ENCODE peak calls at places on chromosomes 2 and 18, in ten cellular contexts. M is K562; R is H7; D is MM.1S; V is neuronal stem cell; X is breast epithelium; N is uterus; I is endodermal cell; C is adrenal gland; B is naive thymus-derived CD4-positive, alpha-beta T cell. Q is an unnamed sample. For H3K36me3, the result is how much of the 10 kb centered on the place peaks cover.

GRCh38 chr2:238682536-238682935 is 165.3 kb upstream of the TWIST2 start:
- DNase-seq in C (no peak), B (no peak), X (no peak), I (peak), M (no peak), V (no peak), D (no peak), R (no peak), N (no peak), Q (no peak)

GRCh38 chr2:188983427-188984101 is 9.4 kb downstream of the COL3A1 start:
- DNase-seq in M (no peak), D (no peak), B (no peak), V (no peak), X (no peak), C (no peak), N (no peak), R (peak), I (no peak), Q (no peak)

GRCh38 chr18:74303936-74304335 is 11.7 kb upstream of the C18orf63 start:
- DNase-seq in B (no peak), I (no peak), C (no peak), N (no peak), M (no peak), V (no peak), D (no peak), X (no peak), R (no peak), Q (no peak)

GRCh38 chr2:138029238-138029637 is 65.0 kb downstream of the HNMT start:
- DNase-seq in V (no peak), B (no peak), N (no peak), R (no peak), I (no peak), X (no peak), M (no peak), D (no peak), C (no peak), Q (no peak)

GRCh38 chr2:31081497-31081896 is 56.7 kb downstream of the GALNT14 start:
- DNase-seq in X (no peak), V (no peak), N (no peak), R (no peak), D (no peak), B (no peak), M (no peak), C (no peak), I (no peak), Q (no peak)

GRCh38 chr18:9335255-9336045 is 877 bp downstream of the TWSG1 start:
- DNase-seq in R (peak), I (no peak), D (no peak), V (no peak), B (no peak), M (no peak), C (no peak), X (no peak), N (no peak), Q (peak)

GRCh38 chr2:19785867-19786266 is 115.9 kb downstream of the TTC32 start:
- DNase-seq in C (no peak), M (no peak), D (no peak), I (no peak), N (no peak), X (no peak), R (no peak), V (no peak), B (no peak), Q (no peak)

GRCh38 chr2:44273596-44273995 is 1.7 kb upstream of the SLC3A1 start:
- DNase-seq in B (no peak), I (no peak), N (no peak), C (no peak), M (no peak), D (no peak), X (no peak), R (no peak), V (no peak), Q (no peak)

GRCh38 chr18:2920546-2921343 is 73.9 kb downstream of the EMILIN2 start:
- DNase-seq in D (no peak), B (no peak), N (peak), M (no peak), R (no peak), C (no peak), V (no peak), I (no peak), X (peak), Q (no peak)

GRCh38 chr18:2918761-2919550 is 72.2 kb downstream of the EMILIN2 start:
- DNase-seq in N (no peak), X (no peak), V (no peak), M (no peak), B (no peak), I (no peak), R (no peak), C (no peak), D (no peak), Q (no peak)

GRCh38 chr18:2919600-2919999 is 72.8 kb downstream of the EMILIN2 start:
- DNase-seq in V (no peak), D (no peak), M (no peak), N (no peak), X (no peak), R (peak), B (no peak), I (no peak), C (no peak), Q (no peak)

GRCh38 chr18:2921778-2922177 is 75.0 kb downstream of the EMILIN2 start:
- DNase-seq in I (no peak), B (no peak), V (no peak), M (no peak), D (no peak), N (peak), R (peak), C (no peak), X (peak), Q (no peak)

DNA sequence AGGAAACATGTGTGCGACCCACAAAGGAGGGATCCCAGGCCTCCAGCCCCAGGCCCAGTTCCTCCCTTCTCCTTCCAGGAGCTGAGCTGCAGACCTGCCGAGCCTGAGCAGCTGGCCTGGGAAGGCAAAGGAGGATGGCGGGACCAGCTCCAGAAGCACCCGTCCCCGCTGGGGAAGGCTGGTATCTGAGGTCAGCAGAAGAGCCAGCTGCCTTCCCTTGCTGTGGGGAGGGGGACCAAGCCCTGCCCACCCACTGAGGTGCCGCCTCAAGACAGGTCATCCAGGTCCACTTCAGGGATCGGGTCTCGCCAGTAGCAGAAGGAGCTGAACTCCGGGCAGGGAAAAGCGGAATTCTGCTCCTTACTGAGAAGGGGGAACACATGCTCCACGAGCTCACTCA is 73.2 kb downstream of the EMILIN2 start:
- DNase-seq in V (no peak), R (peak), N (no peak), B (no peak), M (no peak), I (no peak), C (no peak), X (peak), D (no peak), Q (no peak)
- H3K36me3 ChIP-seq in V (half or more), R (under half), N (under half), B (under half), M (half or more), I (half or more), C (under half), X (under half), D (under half), Q (under half)

DNA sequence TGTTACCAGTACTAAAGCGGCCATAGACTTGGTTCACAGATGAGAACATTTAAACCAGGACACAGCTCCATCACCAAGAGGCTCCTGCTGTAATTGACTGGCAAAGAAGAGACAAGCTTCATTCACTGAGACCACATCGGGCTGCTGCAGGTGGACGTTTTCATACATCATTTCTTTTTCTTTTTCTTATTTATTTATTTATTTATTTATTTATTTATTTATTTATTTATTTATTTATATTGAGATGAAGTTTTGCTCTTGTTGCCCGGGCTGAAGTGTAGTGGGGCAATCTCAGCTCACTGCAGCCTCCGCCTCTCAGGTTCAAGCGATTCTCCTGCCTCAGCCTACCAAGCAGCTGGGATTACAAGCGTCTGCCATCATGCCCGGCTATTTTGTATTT is 33.6 kb upstream of the PDCL3 start:
- DNase-seq in D (no peak), N (no peak), V (no peak), C (no peak), X (no peak), B (no peak), R (no peak), M (no peak), I (no peak), Q (no peak)
- H3K4me3 ChIP-seq in D (no peak), N (no peak), V (no peak), C (no peak), X (no peak), B (no peak), R (no peak), M (no peak), I (no peak), Q (no peak)

GRCh38 chr2:202267495-202267894 is 1.9 kb downstream of the NOP58 start:
- DNase-seq in V (no peak), R (no peak), X (no peak), N (no peak), C (no peak), B (no peak), M (peak), D (peak), I (no peak), Q (peak)

GRCh38 chr2:202269585-202269984 is 4.0 kb downstream of the NOP58 start:
- DNase-seq in M (peak), X (no peak), C (no peak), V (no peak), B (no peak), R (no peak), N (no peak), D (peak), I (no peak), Q (peak)

GRCh38 chr2:202265467-202266277 is at the start of gene NOP58:
- DNase-seq in V (peak), N (peak), D (peak), C (peak), B (peak), R (peak), X (peak), M (peak), I (peak), Q (peak)

DNA sequence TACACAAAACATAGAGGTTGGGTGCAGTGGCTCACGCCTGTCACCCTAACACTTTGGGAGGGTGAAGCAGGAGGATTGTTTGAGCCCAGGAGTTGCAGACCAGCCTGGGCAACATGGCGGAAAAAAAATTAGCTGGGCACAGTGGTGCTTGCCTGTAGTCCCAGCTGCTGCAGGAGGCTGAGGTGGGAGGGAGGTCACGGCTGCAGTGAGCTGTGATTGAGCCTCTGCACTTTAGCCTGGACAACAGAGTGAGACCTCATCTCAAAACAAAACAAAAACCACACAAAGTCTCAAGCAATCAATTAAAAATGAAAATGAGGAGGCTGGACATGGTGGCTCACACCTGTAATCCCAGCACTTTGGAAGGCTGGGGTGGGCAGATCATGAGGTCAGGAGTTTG is 4.9 kb downstream of the NOP58 start:
- DNase-seq in V (no peak), M (no peak), X (no peak), D (no peak), N (no peak), B (no peak), R (no peak), I (no peak), C (no peak), Q (no peak)
- H3K36me3 ChIP-seq in V (under half), M (half or more), X (under half), D (under half), N (under half), B (under half), R (under half), I (under half), C (under half), Q (under half)

DNA sequence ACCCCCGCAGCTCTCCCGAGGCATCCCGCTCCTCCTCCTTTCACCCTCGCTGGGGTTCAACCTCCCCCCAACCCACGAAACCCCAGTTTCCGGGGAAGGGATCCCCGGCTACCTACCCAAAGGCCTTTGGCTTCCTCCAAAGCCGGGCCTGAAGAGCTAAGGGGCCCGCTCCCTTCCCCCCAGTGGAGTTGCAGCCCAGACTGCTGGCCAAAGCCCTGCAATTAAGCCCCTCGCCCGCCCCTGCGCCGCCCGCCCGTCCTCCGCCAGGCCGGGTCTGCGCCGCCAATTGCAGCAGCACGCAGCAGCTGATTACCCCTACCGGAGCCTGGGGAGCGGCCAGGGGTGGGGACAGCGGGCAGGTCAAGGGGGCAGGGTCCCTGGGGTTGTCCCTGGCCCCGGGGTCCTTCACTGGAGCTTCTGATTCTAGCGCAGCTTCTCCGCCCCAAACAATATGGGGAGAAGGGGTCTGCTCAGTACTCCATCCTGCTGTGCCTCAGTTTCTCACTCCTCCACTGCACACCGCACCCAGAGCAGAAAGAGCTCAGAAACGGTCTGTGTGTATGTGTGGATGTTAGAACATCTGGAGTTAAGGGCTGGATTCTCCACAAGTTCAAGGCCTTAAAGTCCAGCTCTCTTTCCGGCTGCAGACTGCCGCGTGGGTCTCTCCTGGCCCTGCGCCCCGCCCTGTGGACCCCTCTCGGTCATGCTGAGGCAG is 16.9 kb downstream of the WNT10A start:
- DNase-seq in I (peak), X (no peak), N (no peak), C (no peak), B (no peak), R (peak), V (no peak), M (peak), D (peak), Q (no peak)
- H3K4me3 ChIP-seq in I (no peak), X (peak), N (no peak), C (no peak), B (peak), R (no peak), V (no peak), M (no peak), D (peak), Q (no peak)

GRCh38 chr2:135845997-135846396 is 9.0 kb upstream of the LCT start:
- DNase-seq in R (no peak), V (no peak), B (no peak), N (no peak), X (no peak), I (no peak), C (no peak), M (no peak), D (no peak), Q (no peak)
- H3K36me3 ChIP-seq in R (under half), V (half or more), B (under half), N (under half), X (under half), I (half or more), C (under half), M (half or more), D (under half), Q (half or more)